ENCODE peak calls at places on chromosomes 2 and 18, in six cellular contexts. One of them, this sample, is unnamed.

GRCh38 chr2:127857494-127857818 is 499 bp downstream of the POLR2D start:
- DNase-seq in K562: peak; percentile 43
- DNase-seq in GM12892: peak; percentile 26
- DNase-seq in HepG2: no peak
- DNase-seq in H1: no peak
- DNase-seq in GM12878: no peak
- DNase-seq in this sample: no peak

GRCh38 chr2:198961555-198961954 is 496.2 kb downstream of the SATB2 start:
- DNase-seq in K562: no peak
- DNase-seq in GM12892: no peak
- DNase-seq in HepG2: no peak
- DNase-seq in H1: no peak
- DNase-seq in GM12878: no peak
- DNase-seq in this sample: no peak

GRCh38 chr2:241315879-241316700 is at the start of gene SEPTIN2:
- DNase-seq in K562: no peak
- DNase-seq in GM12892: no peak
- DNase-seq in HepG2: peak; percentile 53
- DNase-seq in H1: peak; percentile 99
- DNase-seq in GM12878: no peak
- DNase-seq in this sample: no peak

GRCh38 chr2:240138275-240138984 is 2.0 kb downstream of the OTOS start:
- DNase-seq in K562: no peak
- DNase-seq in GM12892: no peak
- DNase-seq in HepG2: no peak
- DNase-seq in H1: no peak
- DNase-seq in GM12878: no peak
- DNase-seq in this sample: no peak

GRCh38 chr2:187299122-187299906 is 148.7 kb downstream of the CALCRL start:
- DNase-seq in K562: no peak
- DNase-seq in GM12892: no peak
- DNase-seq in HepG2: no peak
- DNase-seq in H1: no peak
- DNase-seq in GM12878: no peak
- DNase-seq in this sample: no peak

GRCh38 chr2:109594246-109594900 is 19.4 kb downstream of the SEPTIN10 start:
- DNase-seq in K562: no peak
- DNase-seq in GM12892: no peak
- DNase-seq in HepG2: no peak
- DNase-seq in H1: no peak
- DNase-seq in GM12878: no peak
- DNase-seq in this sample: no peak

GRCh38 chr2:208501217-208501616 is 94.6 kb downstream of the PTH2R start:
- DNase-seq in K562: peak; percentile 85
- DNase-seq in GM12892: no peak
- DNase-seq in HepG2: peak; percentile 30
- DNase-seq in H1: peak; percentile 55
- DNase-seq in GM12878: no peak
- DNase-seq in this sample: no peak

GRCh38 chr2:205273148-205273547 is 409.2 kb upstream of the NRP2 start:
- DNase-seq in K562: no peak
- DNase-seq in GM12892: no peak
- DNase-seq in HepG2: no peak
- DNase-seq in H1: no peak
- DNase-seq in GM12878: no peak
- DNase-seq in this sample: no peak

GRCh38 chr18:46497129-46497528 is 159.9 kb downstream of the LOXHD1 start:
- DNase-seq in K562: peak; percentile 22
- DNase-seq in GM12892: no peak
- DNase-seq in HepG2: peak; percentile 10
- DNase-seq in H1: peak; percentile 85
- DNase-seq in GM12878: no peak
- DNase-seq in this sample: no peak

GRCh38 chr18:41599529-41599928 is 355.5 kb upstream of the PIK3C3 start:
- DNase-seq in K562: no peak
- DNase-seq in GM12892: no peak
- DNase-seq in HepG2: no peak
- DNase-seq in H1: no peak
- DNase-seq in GM12878: no peak
- DNase-seq in this sample: no peak

GRCh38 chr2:231708773-231709635 is 679 bp downstream of the PTMA start:
- DNase-seq in K562: peak; percentile 61
- DNase-seq in GM12892: no peak
- DNase-seq in HepG2: no peak
- DNase-seq in H1: peak; percentile 50
- DNase-seq in GM12878: no peak
- DNase-seq in this sample: no peak

GRCh38 chr2:231708050-231708772 is at the start of gene PTMA:
- DNase-seq in K562: peak; percentile 98
- DNase-seq in GM12892: peak; percentile 89
- DNase-seq in HepG2: peak; percentile 98
- DNase-seq in H1: peak; percentile 98
- DNase-seq in GM12878: peak; percentile 98
- DNase-seq in this sample: peak; percentile 86

GRCh38 chr2:231706731-231707624 is 1.3 kb upstream of the PTMA start:
- DNase-seq in K562: peak; percentile 96
- DNase-seq in GM12892: peak; percentile 91
- DNase-seq in HepG2: peak; percentile 95
- DNase-seq in H1: peak; percentile 98
- DNase-seq in GM12878: peak; percentile 95
- DNase-seq in this sample: peak; percentile 88

GRCh38 chr2:231709636-231709980 is 1.3 kb downstream of the PTMA start:
- DNase-seq in K562: peak; percentile 47
- DNase-seq in GM12892: no peak
- DNase-seq in HepG2: no peak
- DNase-seq in H1: peak; percentile 57
- DNase-seq in GM12878: no peak
- DNase-seq in this sample: no peak

DNA sequence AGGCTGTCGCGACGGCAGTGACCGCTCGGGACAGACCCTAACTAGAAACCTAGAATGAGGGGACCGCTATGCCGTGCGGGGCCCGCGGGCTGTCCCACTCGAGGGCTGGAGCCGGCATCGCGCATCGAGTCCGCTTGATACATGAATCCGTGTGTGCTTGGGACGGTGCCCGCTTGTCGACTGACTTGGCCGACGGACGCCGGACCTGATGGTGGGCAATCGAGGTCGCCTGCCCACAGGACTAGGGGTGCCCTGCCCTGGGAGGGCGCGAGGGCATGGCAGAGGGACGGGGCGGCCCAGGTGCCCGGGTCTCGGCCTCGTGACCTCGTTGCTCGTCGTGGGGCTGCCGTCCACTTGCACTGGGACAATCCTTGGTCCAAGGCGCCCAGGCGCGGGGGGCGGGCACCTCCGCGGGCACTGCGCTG is 688 bp upstream of the PTMA start:
- DNase-seq in K562: peak; percentile 47
- DNase-seq in GM12892: no peak
- DNase-seq in HepG2: no peak
- DNase-seq in H1: peak; percentile 85
- DNase-seq in GM12878: no peak
- DNase-seq in this sample: no peak
- TF ChIP-seq POLR2A in K562: no peak
- TF ChIP-seq POLR2A in GM12892: peak; percentile 37
- TF ChIP-seq POLR2A in HepG2: no peak
- TF ChIP-seq POLR2A in H1: peak; percentile 17
- TF ChIP-seq POLR2A in GM12878: no peak
- TF ChIP-seq POLR2A in this sample: no peak

DNA sequence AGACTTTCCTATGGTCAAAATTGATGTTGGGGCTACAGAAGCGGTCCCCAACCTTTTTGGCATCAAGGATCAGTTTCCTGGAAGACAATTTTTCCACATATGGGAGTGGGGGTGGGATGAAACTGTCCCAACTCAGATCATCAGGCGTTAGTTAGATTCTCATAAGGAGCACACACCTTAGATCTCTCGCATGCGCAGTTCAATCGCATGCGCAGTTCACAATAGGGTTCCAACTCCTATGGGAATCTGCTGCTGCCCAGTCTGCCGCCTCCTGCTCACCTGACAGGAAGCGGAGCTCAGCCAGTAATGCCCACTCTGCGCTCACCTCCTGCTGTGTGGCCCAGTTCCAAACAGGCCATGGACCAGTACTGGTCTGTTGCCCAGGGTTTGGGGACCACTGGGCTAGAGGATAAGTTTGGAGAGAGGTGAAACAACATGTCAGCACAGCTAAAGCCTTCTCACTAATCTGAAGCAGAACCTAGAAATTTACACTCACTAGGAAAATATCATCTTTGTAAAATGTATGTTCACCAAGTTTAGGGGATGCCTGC is 410.8 kb upstream of the ZNF804A start:
- DNase-seq in K562: no peak
- DNase-seq in GM12892: no peak
- DNase-seq in HepG2: no peak
- DNase-seq in H1: no peak
- DNase-seq in GM12878: no peak
- DNase-seq in this sample: no peak
- TF ChIP-seq POLR2AphosphoS5 in K562: no peak
- TF ChIP-seq POLR2AphosphoS5 in GM12892: no peak
- TF ChIP-seq POLR2AphosphoS5 in HepG2: no peak
- TF ChIP-seq POLR2AphosphoS5 in H1: no peak
- TF ChIP-seq POLR2AphosphoS5 in GM12878: no peak
- TF ChIP-seq POLR2AphosphoS5 in this sample: no peak

DNA sequence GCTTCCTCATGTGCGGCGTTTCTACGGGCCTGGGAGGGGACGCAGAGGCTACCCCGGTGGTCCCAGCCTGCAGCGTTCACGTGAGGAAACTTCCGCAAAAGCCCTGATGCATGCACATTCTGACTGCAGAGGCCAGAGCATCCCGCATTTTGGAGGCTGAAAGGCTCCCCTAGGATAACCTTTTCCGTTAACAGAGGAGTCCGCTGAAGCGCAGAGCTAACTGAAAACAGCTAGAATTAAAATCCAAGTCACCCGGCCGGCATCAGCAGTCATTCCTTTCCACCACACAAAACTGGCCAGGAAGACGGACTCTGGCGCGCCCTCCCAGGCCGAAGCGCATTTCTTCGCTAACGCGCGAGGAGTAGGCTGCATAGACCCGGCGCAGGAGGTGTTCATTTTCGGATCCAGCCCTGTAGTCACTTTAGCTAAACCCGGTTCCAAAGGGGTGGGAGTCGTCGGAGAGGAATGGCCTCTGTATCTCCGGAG is 747 bp upstream of the TUBB6 start:
- DNase-seq in K562: no peak
- DNase-seq in GM12892: no peak
- DNase-seq in HepG2: no peak
- DNase-seq in H1: no peak
- DNase-seq in GM12878: no peak
- DNase-seq in this sample: no peak
- TF ChIP-seq TAF1 in K562: no peak
- TF ChIP-seq TAF1 in GM12892: no peak
- TF ChIP-seq TAF1 in HepG2: no peak
- TF ChIP-seq TAF1 in H1: no peak
- TF ChIP-seq TAF1 in GM12878: no peak
- TF ChIP-seq TAF1 in this sample: no peak

GRCh38 chr2:116877944-116878343 is 936.5 kb upstream of the DDX18 start:
- DNase-seq in K562: no peak
- DNase-seq in GM12892: no peak
- DNase-seq in HepG2: no peak
- DNase-seq in H1: no peak
- DNase-seq in GM12878: no peak
- DNase-seq in this sample: no peak
- TF ChIP-seq POLR2A in K562: no peak
- TF ChIP-seq POLR2A in GM12892: no peak
- TF ChIP-seq POLR2A in HepG2: no peak
- TF ChIP-seq POLR2A in H1: no peak
- TF ChIP-seq POLR2A in GM12878: no peak
- TF ChIP-seq POLR2A in this sample: no peak

GRCh38 chr2:172484706-172485105 is 57.3 kb downstream of the ITGA6 start:
- DNase-seq in K562: no peak
- DNase-seq in GM12892: no peak
- DNase-seq in HepG2: no peak
- DNase-seq in H1: no peak
- DNase-seq in GM12878: no peak
- DNase-seq in this sample: no peak

GRCh38 chr2:172484253-172484652 is 56.9 kb downstream of the ITGA6 start:
- DNase-seq in K562: peak; percentile 35
- DNase-seq in GM12892: no peak
- DNase-seq in HepG2: peak; percentile 41
- DNase-seq in H1: no peak
- DNase-seq in GM12878: no peak
- DNase-seq in this sample: no peak

GRCh38 chr2:172478353-172478752 is 51.0 kb downstream of the ITGA6 start:
- DNase-seq in K562: no peak
- DNase-seq in GM12892: no peak
- DNase-seq in HepG2: no peak
- DNase-seq in H1: no peak
- DNase-seq in GM12878: no peak
- DNase-seq in this sample: no peak

GRCh38 chr2:172481507-172482262 is 54.3 kb downstream of the ITGA6 start:
- DNase-seq in K562: no peak
- DNase-seq in GM12892: no peak
- DNase-seq in HepG2: no peak
- DNase-seq in H1: no peak
- DNase-seq in GM12878: no peak
- DNase-seq in this sample: no peak

GRCh38 chr2:172480301-172481218 is 53.2 kb downstream of the ITGA6 start:
- DNase-seq in K562: no peak
- DNase-seq in GM12892: no peak
- DNase-seq in HepG2: peak; percentile 91
- DNase-seq in H1: no peak
- DNase-seq in GM12878: no peak
- DNase-seq in this sample: no peak
- TF ChIP-seq POLR2AphosphoS5 in K562: no peak
- TF ChIP-seq POLR2AphosphoS5 in GM12892: no peak
- TF ChIP-seq POLR2AphosphoS5 in HepG2: no peak
- TF ChIP-seq POLR2AphosphoS5 in H1: no peak
- TF ChIP-seq POLR2AphosphoS5 in GM12878: no peak
- TF ChIP-seq POLR2AphosphoS5 in this sample: no peak

DNA sequence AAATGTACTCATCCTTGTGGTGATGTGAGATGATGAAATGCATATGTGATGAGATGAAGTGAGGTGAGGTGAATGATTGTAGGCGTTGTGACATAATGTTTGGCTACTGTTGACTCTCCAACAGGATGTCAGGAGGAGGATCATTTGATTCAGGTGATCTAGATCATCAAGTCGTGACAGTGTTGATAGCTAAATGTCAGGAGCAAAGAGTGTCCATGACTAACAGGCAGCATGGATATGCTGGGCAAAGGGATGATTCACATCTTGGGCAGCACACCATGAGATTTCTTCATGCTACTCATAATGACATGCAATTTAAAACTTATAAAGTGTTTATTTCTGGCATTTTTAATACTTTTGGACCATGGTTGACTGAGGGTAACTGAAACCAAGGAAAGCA is 40.2 kb upstream of the UBXN4 start:
- DNase-seq in K562: no peak
- DNase-seq in GM12892: no peak
- DNase-seq in HepG2: no peak
- DNase-seq in H1: no peak
- DNase-seq in GM12878: no peak
- DNase-seq in this sample: no peak
- TF ChIP-seq TAF1 in K562: no peak
- TF ChIP-seq TAF1 in GM12892: no peak
- TF ChIP-seq TAF1 in HepG2: no peak
- TF ChIP-seq TAF1 in H1: no peak
- TF ChIP-seq TAF1 in GM12878: no peak
- TF ChIP-seq TAF1 in this sample: no peak